ENCODE peak calls at places on chromosome 7, in six cellular contexts. One of them, this sample, is unnamed.

GRCh38 chr7:115387168-115387567 is 465.3 kb downstream of the MDFIC start:
- DNase-seq in activated CD4-positive, CD25-positive, alpha-beta regulatory T cell treated with anti-CD3 and anti-CD28 coated beads, Interleukin-2, amount 50 U/mL, for 16 hours: no peak
- DNase-seq in GM23248: no peak
- DNase-seq in activated T-cell treated with anti-CD3 and anti-CD28 coated beads for 24 hours: no peak
- DNase-seq in NCI-H1417: peak
- DNase-seq in left cardiac atrium: no peak
- DNase-seq in this sample: no peak

GRCh38 chr7:96993980-96994379 is 11.4 kb upstream of the DLX6 start:
- DNase-seq in activated T-cell treated with anti-CD3 and anti-CD28 coated beads for 24 hours: no peak
- DNase-seq in activated CD4-positive, CD25-positive, alpha-beta regulatory T cell treated with anti-CD3 and anti-CD28 coated beads, Interleukin-2, amount 50 U/mL, for 16 hours: no peak
- DNase-seq in left cardiac atrium: no peak
- DNase-seq in GM23248: no peak
- DNase-seq in NCI-H1417: no peak
- DNase-seq in this sample: no peak

GRCh38 chr7:28076421-28077163 is 104.0 kb downstream of the JAZF1 start:
- DNase-seq in GM23248: peak
- DNase-seq in activated CD4-positive, CD25-positive, alpha-beta regulatory T cell treated with anti-CD3 and anti-CD28 coated beads, Interleukin-2, amount 50 U/mL, for 16 hours: no peak
- DNase-seq in NCI-H1417: peak
- DNase-seq in activated T-cell treated with anti-CD3 and anti-CD28 coated beads for 24 hours: no peak
- DNase-seq in left cardiac atrium: no peak
- DNase-seq in this sample: no peak

GRCh38 chr7:103934508-103934907 is 55.0 kb downstream of the RELN start:
- DNase-seq in activated CD4-positive, CD25-positive, alpha-beta regulatory T cell treated with anti-CD3 and anti-CD28 coated beads, Interleukin-2, amount 50 U/mL, for 16 hours: no peak
- DNase-seq in GM23248: no peak
- DNase-seq in activated T-cell treated with anti-CD3 and anti-CD28 coated beads for 24 hours: no peak
- DNase-seq in NCI-H1417: peak
- DNase-seq in left cardiac atrium: no peak
- DNase-seq in this sample: no peak

GRCh38 chr7:31811650-31812461 is 124.8 kb downstream of the PPP1R17 start:
- DNase-seq in left cardiac atrium: peak
- DNase-seq in activated CD4-positive, CD25-positive, alpha-beta regulatory T cell treated with anti-CD3 and anti-CD28 coated beads, Interleukin-2, amount 50 U/mL, for 16 hours: no peak
- DNase-seq in GM23248: peak
- DNase-seq in NCI-H1417: peak
- DNase-seq in activated T-cell treated with anti-CD3 and anti-CD28 coated beads for 24 hours: no peak
- DNase-seq in this sample: peak

GRCh38 chr7:71716741-71717140 is 584.8 kb downstream of the GALNT17 start:
- DNase-seq in GM23248: no peak
- DNase-seq in NCI-H1417: no peak
- DNase-seq in left cardiac atrium: no peak
- DNase-seq in activated T-cell treated with anti-CD3 and anti-CD28 coated beads for 24 hours: no peak
- DNase-seq in activated CD4-positive, CD25-positive, alpha-beta regulatory T cell treated with anti-CD3 and anti-CD28 coated beads, Interleukin-2, amount 50 U/mL, for 16 hours: no peak
- DNase-seq in this sample: no peak

GRCh38 chr7:86733783-86734182 is 90.1 kb downstream of the GRM3 start:
- DNase-seq in GM23248: peak
- DNase-seq in activated T-cell treated with anti-CD3 and anti-CD28 coated beads for 24 hours: no peak
- DNase-seq in activated CD4-positive, CD25-positive, alpha-beta regulatory T cell treated with anti-CD3 and anti-CD28 coated beads, Interleukin-2, amount 50 U/mL, for 16 hours: no peak
- DNase-seq in NCI-H1417: peak
- DNase-seq in left cardiac atrium: no peak
- DNase-seq in this sample: no peak

GRCh38 chr7:17646181-17646956 is 293.9 kb downstream of the SNX13 start:
- DNase-seq in activated T-cell treated with anti-CD3 and anti-CD28 coated beads for 24 hours: no peak
- DNase-seq in left cardiac atrium: no peak
- DNase-seq in activated CD4-positive, CD25-positive, alpha-beta regulatory T cell treated with anti-CD3 and anti-CD28 coated beads, Interleukin-2, amount 50 U/mL, for 16 hours: no peak
- DNase-seq in NCI-H1417: peak
- DNase-seq in GM23248: peak
- DNase-seq in this sample: no peak

GRCh38 chr7:89602984-89603383 is 551.3 kb upstream of the STEAP1 start:
- DNase-seq in activated T-cell treated with anti-CD3 and anti-CD28 coated beads for 24 hours: no peak
- DNase-seq in left cardiac atrium: no peak
- DNase-seq in activated CD4-positive, CD25-positive, alpha-beta regulatory T cell treated with anti-CD3 and anti-CD28 coated beads, Interleukin-2, amount 50 U/mL, for 16 hours: no peak
- DNase-seq in NCI-H1417: no peak
- DNase-seq in GM23248: no peak
- DNase-seq in this sample: no peak

GRCh38 chr7:116395125-116395791 is 104.3 kb upstream of the CAV2 start:
- DNase-seq in NCI-H1417: peak
- DNase-seq in activated CD4-positive, CD25-positive, alpha-beta regulatory T cell treated with anti-CD3 and anti-CD28 coated beads, Interleukin-2, amount 50 U/mL, for 16 hours: no peak
- DNase-seq in left cardiac atrium: no peak
- DNase-seq in activated T-cell treated with anti-CD3 and anti-CD28 coated beads for 24 hours: no peak
- DNase-seq in GM23248: peak
- DNase-seq in this sample: no peak

GRCh38 chr7:151883872-151884271 is 7.0 kb upstream of the PRKAG2 start:
- DNase-seq in GM23248: no peak
- DNase-seq in activated T-cell treated with anti-CD3 and anti-CD28 coated beads for 24 hours: no peak
- DNase-seq in left cardiac atrium: no peak
- DNase-seq in NCI-H1417: no peak
- DNase-seq in activated CD4-positive, CD25-positive, alpha-beta regulatory T cell treated with anti-CD3 and anti-CD28 coated beads, Interleukin-2, amount 50 U/mL, for 16 hours: no peak
- DNase-seq in this sample: no peak

GRCh38 chr7:22387583-22387982 is 30.6 kb upstream of the RAPGEF5 start:
- DNase-seq in activated T-cell treated with anti-CD3 and anti-CD28 coated beads for 24 hours: no peak
- DNase-seq in GM23248: peak
- DNase-seq in left cardiac atrium: no peak
- DNase-seq in NCI-H1417: no peak
- DNase-seq in activated CD4-positive, CD25-positive, alpha-beta regulatory T cell treated with anti-CD3 and anti-CD28 coated beads, Interleukin-2, amount 50 U/mL, for 16 hours: no peak
- DNase-seq in this sample: no peak

GRCh38 chr7:99339595-99339994 is 13.9 kb downstream of the ARPC1A start:
- DNase-seq in GM23248: no peak
- DNase-seq in NCI-H1417: no peak
- DNase-seq in activated T-cell treated with anti-CD3 and anti-CD28 coated beads for 24 hours: no peak
- DNase-seq in left cardiac atrium: no peak
- DNase-seq in activated CD4-positive, CD25-positive, alpha-beta regulatory T cell treated with anti-CD3 and anti-CD28 coated beads, Interleukin-2, amount 50 U/mL, for 16 hours: no peak
- DNase-seq in this sample: no peak

GRCh38 chr7:1049006-1049741 is 4.8 kb downstream of the GPR146 start:
- DNase-seq in left cardiac atrium: peak
- DNase-seq in NCI-H1417: no peak
- DNase-seq in activated CD4-positive, CD25-positive, alpha-beta regulatory T cell treated with anti-CD3 and anti-CD28 coated beads, Interleukin-2, amount 50 U/mL, for 16 hours: no peak
- DNase-seq in activated T-cell treated with anti-CD3 and anti-CD28 coated beads for 24 hours: no peak
- DNase-seq in GM23248: no peak
- DNase-seq in this sample: peak

GRCh38 chr7:31775511-31775910 is 88.5 kb downstream of the PPP1R17 start:
- DNase-seq in NCI-H1417: peak
- DNase-seq in GM23248: no peak
- DNase-seq in left cardiac atrium: no peak
- DNase-seq in activated CD4-positive, CD25-positive, alpha-beta regulatory T cell treated with anti-CD3 and anti-CD28 coated beads, Interleukin-2, amount 50 U/mL, for 16 hours: no peak
- DNase-seq in activated T-cell treated with anti-CD3 and anti-CD28 coated beads for 24 hours: no peak
- DNase-seq in this sample: no peak

GRCh38 chr7:121269798-121270197 is 59.0 kb upstream of the WNT16 start:
- DNase-seq in activated T-cell treated with anti-CD3 and anti-CD28 coated beads for 24 hours: no peak
- DNase-seq in GM23248: no peak
- DNase-seq in NCI-H1417: no peak
- DNase-seq in left cardiac atrium: no peak
- DNase-seq in activated CD4-positive, CD25-positive, alpha-beta regulatory T cell treated with anti-CD3 and anti-CD28 coated beads, Interleukin-2, amount 50 U/mL, for 16 hours: no peak
- DNase-seq in this sample: no peak

GRCh38 chr7:11579141-11579540 is 252.9 kb downstream of the THSD7A start:
- DNase-seq in left cardiac atrium: no peak
- DNase-seq in NCI-H1417: no peak
- DNase-seq in activated CD4-positive, CD25-positive, alpha-beta regulatory T cell treated with anti-CD3 and anti-CD28 coated beads, Interleukin-2, amount 50 U/mL, for 16 hours: no peak
- DNase-seq in activated T-cell treated with anti-CD3 and anti-CD28 coated beads for 24 hours: no peak
- DNase-seq in GM23248: no peak
- DNase-seq in this sample: no peak

GRCh38 chr7:16421333-16422099 is at the start of gene CRPPA:
- DNase-seq in left cardiac atrium: peak
- DNase-seq in GM23248: peak
- DNase-seq in activated CD4-positive, CD25-positive, alpha-beta regulatory T cell treated with anti-CD3 and anti-CD28 coated beads, Interleukin-2, amount 50 U/mL, for 16 hours: no peak
- DNase-seq in NCI-H1417: peak
- DNase-seq in activated T-cell treated with anti-CD3 and anti-CD28 coated beads for 24 hours: peak
- DNase-seq in this sample: peak

This sample was measured in GF-D8.